ENCODE peak calls at places on chromosome 18, in eight cellular contexts. T is K562, K is SK-N-SH, S is stomach, B is suprapubic skin, P is HepG2, D is upper lobe of left lung, R is transverse colon. A is an unnamed sample.
A peak's percentile ranks its signal among the peaks of the same experiment; 100 is the strongest.

GRCh38 chr18:35303610-35304009 is 13.6 kb upstream of the ZSCAN30 start:
- DNase-seq in R (no peak), B (no peak), S (no peak), T (no peak), P (no peak), D (no peak), K (no peak), A (no peak)

GRCh38 chr18:24913507-24914147 is 438.3 kb downstream of the ZNF521 start:
- DNase-seq in P (no peak), R (no peak), T (no peak), S (no peak), K (peak; percentile 40), B (peak; percentile 66), D (no peak), A (no peak)

GRCh38 chr18:57660961-57661360 is 39.3 kb upstream of the NARS1 start:
- DNase-seq in P (no peak), T (peak; percentile 26), B (no peak), S (no peak), K (no peak), D (no peak), R (no peak), A (no peak)

GRCh38 chr18:286515-287310 is 18.9 kb upstream of the THOC1 start:
- DNase-seq in T (no peak), P (peak; percentile 20), B (no peak), R (no peak), D (no peak), S (no peak), K (peak; percentile 21), A (no peak)

GRCh38 chr18:58375051-58375450 is 253.8 kb downstream of the ALPK2 start:
- DNase-seq in R (no peak), T (no peak), D (no peak), B (no peak), P (no peak), S (no peak), K (no peak), A (no peak)

GRCh38 chr18:51193621-51194287 is 3.7 kb downstream of the MEX3C start:
- DNase-seq in K (no peak), P (no peak), S (no peak), R (no peak), D (no peak), B (no peak), T (no peak), A (no peak)

GRCh38 chr18:29160123-29160522 is 983.2 kb upstream of the CDH2 start:
- DNase-seq in D (no peak), R (no peak), K (no peak), T (no peak), P (no peak), B (no peak), S (no peak), A (no peak)

GRCh38 chr18:23876496-23876895 is 138.1 kb upstream of the TTC39C start:
- DNase-seq in P (no peak), R (no peak), D (no peak), T (no peak), K (no peak), B (no peak), S (no peak), A (no peak)

GRCh38 chr18:54942569-54942968 is 16.7 kb downstream of the CCDC68 start:
- DNase-seq in P (no peak), T (no peak), B (no peak), K (no peak), D (no peak), S (no peak), R (no peak), A (no peak)

GRCh38 chr18:24231773-24232735 is 93.2 kb downstream of the CABYR start:
- DNase-seq in D (no peak), K (no peak), T (no peak), P (no peak), R (no peak), S (no peak), B (no peak), A (peak; percentile 74)

DNA sequence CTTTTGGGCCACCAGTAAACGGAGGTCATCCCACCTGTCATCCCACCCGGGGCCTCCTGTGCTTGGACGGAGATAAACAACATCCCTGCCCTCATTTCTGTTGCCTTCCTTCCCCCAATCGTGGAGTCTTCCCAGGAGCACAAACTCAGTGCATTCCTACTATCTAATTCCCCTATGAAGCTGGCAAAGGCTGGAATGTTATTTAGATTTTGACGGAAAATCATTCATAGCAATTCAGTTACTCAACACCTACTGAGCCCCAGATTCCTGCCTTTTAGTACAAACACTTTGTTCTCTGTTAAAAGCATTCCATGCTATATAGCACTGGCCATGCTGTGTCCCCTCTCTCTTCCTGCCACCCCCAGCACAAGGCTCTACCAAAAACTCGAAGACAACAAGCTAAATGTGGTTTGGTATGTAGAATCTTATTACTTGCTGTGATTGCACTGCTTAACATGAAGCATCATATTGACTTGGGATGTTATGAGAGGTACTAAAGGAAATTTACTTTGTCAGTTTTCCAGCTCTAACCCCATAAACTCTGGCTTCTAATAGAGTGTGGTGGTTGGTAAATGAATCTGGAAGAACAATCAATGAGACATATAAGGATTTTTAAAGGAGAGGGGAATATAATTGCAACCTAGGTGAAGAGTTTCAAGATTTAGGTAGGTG is 32.3 kb upstream of the IMPA2 start:
- DNase-seq in S (no peak), T (no peak), K (no peak), B (no peak), R (no peak), P (peak; percentile 41), D (no peak), A (no peak)
- TF ChIP-seq POLR2AphosphoS5 in S (no peak), T (no peak), K (no peak), B (no peak), R (no peak), P (no peak), D (no peak), A (no peak)

DNA sequence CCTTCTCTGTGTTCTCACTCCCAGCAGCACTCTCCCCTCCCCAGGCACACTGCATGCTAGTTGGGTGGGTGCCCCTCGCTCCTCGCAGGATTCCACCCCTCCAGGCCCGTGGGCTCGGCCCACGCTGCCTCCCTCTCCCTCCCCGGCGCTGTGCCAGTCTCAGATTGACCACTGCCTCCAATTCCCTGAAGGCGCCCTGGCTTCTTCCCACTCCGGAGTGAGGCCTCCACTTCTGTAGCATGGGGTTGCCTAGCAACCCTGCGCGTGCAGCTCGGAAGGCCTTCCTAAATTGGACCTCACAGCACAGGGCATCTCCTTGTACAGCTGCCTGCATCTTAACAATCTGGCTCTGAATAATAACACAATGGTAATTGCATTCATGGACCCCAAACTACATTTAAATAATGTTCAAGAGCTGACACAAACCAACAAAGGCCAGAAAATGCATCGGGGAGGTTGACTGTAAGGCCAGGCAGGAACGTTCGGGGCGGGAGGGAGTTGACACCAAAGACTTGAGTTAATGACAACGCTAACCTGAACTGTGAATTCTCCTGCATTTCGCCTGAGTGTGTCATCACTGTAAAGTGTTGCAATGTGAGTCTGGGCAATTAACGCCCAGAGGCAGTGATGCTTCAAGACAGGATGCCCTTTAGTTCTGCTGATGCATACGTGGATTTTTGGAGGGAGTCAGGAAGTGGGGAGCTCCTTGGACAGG is 222.9 kb downstream of the ZBTB7C start:
- DNase-seq in D (peak; percentile 56), B (no peak), P (no peak), K (peak; percentile 67), R (no peak), T (no peak), S (no peak), A (no peak)
- TF ChIP-seq EP300 in D (no peak), B (no peak), P (no peak), K (no peak), R (no peak), T (no peak), S (no peak), A (no peak)

GRCh38 chr18:3584266-3584665 is 134.3 kb downstream of the TGIF1 start:
- DNase-seq in T (no peak), D (no peak), B (no peak), S (no peak), P (no peak), K (no peak), R (no peak), A (no peak)

GRCh38 chr18:3581890-3582289 is 131.9 kb downstream of the TGIF1 start:
- DNase-seq in T (no peak), B (no peak), S (no peak), K (peak; percentile 42), P (no peak), R (no peak), D (no peak), A (no peak)

GRCh38 chr18:3578621-3579020 is 128.6 kb downstream of the TGIF1 start:
- DNase-seq in D (no peak), S (no peak), R (no peak), P (no peak), B (no peak), K (no peak), T (no peak), A (no peak)

GRCh38 chr18:3577456-3577855 is 127.5 kb downstream of the TGIF1 start:
- DNase-seq in D (no peak), S (no peak), B (no peak), P (no peak), K (no peak), T (no peak), R (no peak), A (no peak)

GRCh38 chr18:3579701-3580100 is 129.7 kb downstream of the TGIF1 start:
- DNase-seq in D (no peak), S (no peak), B (no peak), K (no peak), T (no peak), P (no peak), R (no peak), A (no peak)
- H3K27ac ChIP-seq in D (no peak overlapping the region), S (no peak overlapping the region), B (no peak overlapping the region), K (peak overlapping the region; percentile 58), T (no peak overlapping the region), P (no peak overlapping the region), R (no peak overlapping the region), A (no peak overlapping the region)

DNA sequence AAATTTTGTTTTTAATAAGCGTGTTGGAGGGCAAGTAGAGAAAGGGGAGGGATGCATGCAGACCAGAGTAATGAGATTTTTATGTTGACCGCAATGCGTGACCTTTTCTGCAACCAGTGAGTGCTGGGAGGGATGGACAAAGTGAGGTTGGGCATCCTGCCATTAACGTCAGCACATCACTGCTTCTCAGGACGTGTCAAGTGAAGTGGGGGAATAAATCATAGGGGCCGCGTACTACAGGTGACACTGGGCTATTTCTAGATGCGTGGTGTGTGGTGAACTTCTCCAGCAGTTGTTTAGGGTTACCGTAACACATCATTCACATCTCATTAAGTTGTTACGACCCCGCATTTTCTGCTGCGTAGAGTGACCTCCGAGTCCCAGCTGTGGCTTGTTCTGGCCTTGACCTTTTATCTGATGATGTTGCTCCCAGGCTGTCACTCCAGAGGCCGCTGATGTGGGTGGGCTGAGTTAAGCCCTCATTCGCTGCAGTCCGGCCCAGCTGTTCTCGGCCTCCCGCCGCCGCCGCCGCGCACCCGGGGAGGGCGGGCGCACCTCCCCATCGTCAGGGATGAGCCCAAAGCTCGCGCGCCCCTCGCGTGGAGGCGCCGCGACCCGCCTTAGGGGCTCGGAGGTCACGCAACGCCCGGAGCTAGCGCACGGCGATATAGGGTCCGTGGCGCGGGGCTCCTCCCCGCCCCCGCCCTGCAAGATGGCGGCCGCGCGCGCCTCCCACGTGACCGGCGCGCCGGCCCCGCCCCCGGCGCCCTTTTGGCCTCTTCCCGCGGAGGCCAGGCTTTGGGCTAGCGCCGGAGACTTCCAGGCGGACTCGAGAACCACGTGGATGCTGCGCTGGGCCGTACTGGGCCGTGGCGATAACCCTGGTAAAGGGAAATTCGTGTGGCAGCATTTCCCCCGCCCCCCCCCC is 3.5 kb downstream of the ZCCHC2 start:
- DNase-seq in B (peak; percentile 89), D (peak; percentile 96), R (peak; percentile 84), S (peak; percentile 87), K (peak; percentile 92), T (peak; percentile 74), P (peak; percentile 87), A (peak; percentile 92)
- TF ChIP-seq POLR2AphosphoS5 in B (peak; percentile 7), D (peak; percentile 61), R (peak; percentile 83), S (peak; percentile 87), K (peak; percentile 72), T (peak; percentile 41), P (peak; percentile 47), A (peak; percentile 87)